ENCODE peak calls at places on chromosomes 12 and 14, in seven cellular contexts. H is fibroblast of lung, K is neuronal stem cell, M is IMR-90, Z is mesendoderm, X is GM23248, V is OCI-LY7. Y is an unnamed sample.

GRCh38 chr14:49512147-49512551 is 74.0 kb downstream of the RPS29 start:
- DNase-seq in Z (no peak), V (no peak), K (no peak), M (peak; percentile 79), X (peak; percentile 92), H (peak; percentile 95), Y (peak; percentile 94)

GRCh38 chr12:119780786-119781434 is 96.2 kb downstream of the CIT start:
- DNase-seq in X (peak; percentile 59), Z (peak; percentile 46), K (peak; percentile 9), M (peak; percentile 37), V (no peak), H (peak; percentile 46), Y (peak; percentile 26)

GRCh38 chr14:105281354-105282097 is 19.3 kb downstream of the BRF1 start:
- DNase-seq in H (peak; percentile 67), X (peak; percentile 81), M (peak; percentile 83), Z (peak; percentile 72), V (peak; percentile 71), K (peak; percentile 37), Y (peak; percentile 56)

GRCh38 chr14:64061115-64061514 is 208.3 kb downstream of the SYNE2 start:
- DNase-seq in M (no peak), V (no peak), H (no peak), X (no peak), K (no peak), Z (no peak), Y (no peak)

GRCh38 chr12:49971141-49971540 is 1.6 kb upstream of the AQP6 start:
- DNase-seq in K (no peak), Z (no peak), H (no peak), X (no peak), M (no peak), V (no peak), Y (no peak)

GRCh38 chr12:75717902-75718301 is 206.5 kb upstream of the KRR1 start:
- DNase-seq in Z (no peak), M (no peak), K (no peak), V (no peak), H (no peak), X (no peak), Y (no peak)

GRCh38 chr12:93571360-93571853 is 1.1 kb upstream of the SOCS2 start:
- DNase-seq in M (peak; percentile 55), V (no peak), H (peak; percentile 51), K (peak; percentile 65), X (peak; percentile 80), Z (peak; percentile 96), Y (peak; percentile 31)

GRCh38 chr12:63905523-63905922 is 61.0 kb downstream of the SRGAP1 start:
- DNase-seq in H (no peak), K (no peak), Z (no peak), V (no peak), M (peak; percentile 35), X (no peak), Y (no peak)

GRCh38 chr12:27190761-27191160 is 53.3 kb upstream of the STK38L start:
- DNase-seq in Z (no peak), H (peak; percentile 91), V (no peak), M (peak; percentile 88), K (no peak), X (peak; percentile 77), Y (peak; percentile 91)

GRCh38 chr12:47282206-47282605 is 202.4 kb upstream of the AMIGO2 start:
- DNase-seq in V (no peak), X (peak; percentile 36), Z (no peak), M (peak; percentile 67), K (no peak), H (peak; percentile 90), Y (peak; percentile 87)

DNA sequence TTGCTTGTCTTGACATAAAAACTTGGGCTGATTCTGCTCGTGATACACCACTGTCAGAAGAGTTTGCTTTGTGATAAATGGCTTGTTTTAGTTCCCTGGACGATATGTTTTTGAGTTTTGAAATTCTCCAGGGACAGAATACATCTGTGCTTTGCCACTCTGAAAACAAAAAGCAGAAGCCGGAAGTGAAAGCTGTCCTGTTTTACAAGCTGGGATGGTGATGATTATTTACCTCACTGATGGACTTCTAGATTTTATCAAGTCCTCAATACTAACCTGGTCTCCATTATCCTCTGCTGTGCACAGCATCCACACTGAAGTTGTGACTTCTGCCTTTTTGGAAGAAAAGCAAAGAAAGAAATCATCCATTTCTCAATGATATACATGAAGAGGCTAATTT is 251.6 kb downstream of the TRHDE start:
- DNase-seq in Z (no peak), V (peak; percentile 81), X (no peak), K (no peak), H (no peak), M (no peak), Y (no peak)
- H3K4me2 ChIP-seq in Z (no peak overlapping the region), V (peak overlapping the region; percentile 60), X (no peak overlapping the region), K (no peak overlapping the region), H (no peak overlapping the region), M (peak overlapping the region; percentile 19), Y (no peak overlapping the region)

DNA sequence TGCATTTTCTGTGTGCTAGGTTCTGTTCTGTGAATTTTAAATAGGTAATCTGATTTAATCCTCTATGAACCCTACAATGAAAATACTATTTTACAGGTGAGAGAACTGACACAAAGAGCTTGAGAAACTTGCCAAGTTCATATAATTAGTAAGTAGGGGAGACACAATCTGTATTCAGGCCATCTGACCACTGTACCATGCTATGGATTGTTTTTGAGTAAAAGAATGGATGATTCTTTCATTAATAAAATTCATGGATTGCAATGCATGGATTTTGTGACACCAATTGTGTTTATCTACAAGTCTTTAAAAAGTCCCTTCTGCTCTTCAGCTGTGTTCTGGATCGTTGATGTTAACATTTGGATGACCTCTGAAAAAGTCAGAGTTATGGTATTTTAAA is 15.5 kb upstream of the DYRK2 start:
- DNase-seq in K (no peak), X (no peak), M (no peak), Z (no peak), V (no peak), H (no peak), Y (no peak)
- H3K4me1 ChIP-seq in K (peaks cover 7% of the 10 kb centered on the region), X (no peaks in the 10 kb centered on the region), M (no peaks in the 10 kb centered on the region), Z (peaks cover 2% of the 10 kb centered on the region), V (peaks cover 24% of the 10 kb centered on the region), H (no peaks in the 10 kb centered on the region), Y (no peaks in the 10 kb centered on the region)

GRCh38 chr12:104342147-104342546 is 38.6 kb downstream of the EID3 start:
- DNase-seq in K (no peak), H (no peak), M (no peak), Z (no peak), X (no peak), V (no peak), Y (no peak)

GRCh38 chr12:104347374-104348075 is 44.0 kb downstream of the EID3 start:
- DNase-seq in X (peak; percentile 34), K (no peak), M (peak; percentile 54), H (peak; percentile 43), V (no peak), Z (no peak), Y (no peak)

GRCh38 chr12:104342635-104343249 is 39.2 kb downstream of the EID3 start:
- DNase-seq in K (no peak), Z (no peak), H (no peak), X (no peak), V (no peak), M (no peak), Y (no peak)

GRCh38 chr12:104345234-104346066 is 41.9 kb downstream of the EID3 start:
- DNase-seq in H (no peak), M (no peak), X (peak; percentile 56), Z (peak; percentile 46), K (no peak), V (no peak), Y (no peak)

GRCh38 chr12:104344682-104345081 is 41.1 kb downstream of the EID3 start:
- DNase-seq in H (no peak), K (no peak), V (no peak), X (no peak), M (no peak), Z (no peak), Y (no peak)
- H3K4me2 ChIP-seq in H (no peak overlapping the region), K (no peak overlapping the region), V (no peak overlapping the region), X (peak overlapping the region; percentile 7), M (no peak overlapping the region), Z (no peak overlapping the region), Y (no peak overlapping the region)

GRCh38 chr14:73780391-73780790 is 66.2 kb upstream of the PNMA1 start:
- DNase-seq in K (no peak), M (no peak), H (no peak), X (no peak), V (no peak), Z (no peak), Y (no peak)
- H3K4me1 ChIP-seq in K (peaks cover 29% of the 10 kb centered on the region), M (peaks cover 25% of the 10 kb centered on the region), H (peaks cover 33% of the 10 kb centered on the region), X (peaks cover 19% of the 10 kb centered on the region), V (peaks cover 76% of the 10 kb centered on the region), Z (peaks cover 8% of the 10 kb centered on the region), Y (peaks cover 32% of the 10 kb centered on the region)

GRCh38 chr12:6952860-6953416 is 1.8 kb downstream of the PTPN6 start:
- DNase-seq in H (no peak), V (no peak), M (no peak), Z (no peak), K (no peak), X (no peak), Y (no peak)

GRCh38 chr12:6952121-6952859 is 1.1 kb downstream of the PTPN6 start:
- DNase-seq in Z (no peak), V (no peak), H (no peak), M (no peak), K (no peak), X (no peak), Y (no peak)

GRCh38 chr12:6950944-6951540 is at the start of gene PTPN6:
- DNase-seq in Z (no peak), K (no peak), M (no peak), X (no peak), H (no peak), V (peak; percentile 83), Y (no peak)

GRCh38 chr12:6950401-6950801 is 755 bp upstream of the PTPN6 start:
- DNase-seq in V (peak; percentile 67), M (no peak), H (no peak), X (no peak), K (no peak), Z (no peak), Y (no peak)

DNA sequence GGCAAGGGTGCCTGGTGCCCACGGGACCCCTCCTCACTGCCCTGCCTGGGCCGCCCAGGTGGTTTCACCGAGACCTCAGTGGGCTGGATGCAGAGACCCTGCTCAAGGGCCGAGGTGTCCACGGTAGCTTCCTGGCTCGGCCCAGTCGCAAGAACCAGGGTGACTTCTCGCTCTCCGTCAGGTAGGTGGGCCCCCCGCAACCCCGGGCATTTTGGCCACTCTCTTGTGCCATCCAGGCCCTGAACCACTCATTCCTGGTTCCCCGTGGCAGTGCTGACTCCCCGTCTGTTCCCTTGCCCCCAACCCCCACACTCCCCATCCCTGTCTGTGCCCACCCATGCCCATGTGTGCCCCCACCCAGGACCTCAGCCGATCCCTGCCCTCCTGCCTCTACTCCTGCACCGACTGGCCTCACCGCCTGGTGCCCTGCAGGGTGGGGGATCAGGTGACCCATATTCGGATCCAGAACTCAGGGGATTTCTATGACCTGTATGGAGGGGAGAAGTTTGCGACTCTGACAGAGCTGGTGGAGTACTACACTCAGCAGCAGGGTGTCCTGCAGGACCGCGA is 480 bp downstream of the PTPN6 start:
- DNase-seq in K (no peak), M (no peak), Z (no peak), H (no peak), V (no peak), X (no peak), Y (no peak)
- H3K4me2 ChIP-seq in K (no peak overlapping the region), M (no peak overlapping the region), Z (no peak overlapping the region), H (no peak overlapping the region), V (peak overlapping the region; percentile 87), X (no peak overlapping the region), Y (no peak overlapping the region)

GRCh38 chr12:65895759-65896656 is 71.7 kb downstream of the HMGA2 start:
- DNase-seq in X (no peak), Z (peak; percentile 88), M (no peak), K (peak; percentile 84), H (peak; percentile 69), V (no peak), Y (peak; percentile 55)
- H3K4me1 ChIP-seq in X (peaks cover 66% of the 10 kb centered on the region), Z (peaks cover 21% of the 10 kb centered on the region), M (peaks cover 28% of the 10 kb centered on the region), K (peaks cover 32% of the 10 kb centered on the region), H (peaks cover 25% of the 10 kb centered on the region), V (no peaks in the 10 kb centered on the region), Y (peaks cover 76% of the 10 kb centered on the region)